ENCODE peak calls at places on chromosomes 5 and 9, in eight cellular contexts. P, T, Q, Z, R, I, U and S are unnamed samples.

GRCh38 chr5:159913048-159913447 is 3.2 kb upstream of the ADRA1B start:
- DNase-seq in P (no peak), T (no peak), Q (no peak), Z (peak; percentile 79), R (peak; percentile 76), I (no peak), U (no peak), S (no peak)

GRCh38 chr5:59038169-59039002 is 455.5 kb downstream of the RAB3C start:
- DNase-seq in P (no peak), T (no peak), Q (no peak), Z (no peak), R (peak; percentile 19), I (peak; percentile 79), U (no peak), S (no peak)

GRCh38 chr5:166596043-166596442 is 1695.4 kb upstream of the WWC1 start:
- DNase-seq in P (no peak), T (no peak), Q (no peak), Z (no peak), R (no peak), I (no peak), U (no peak), S (no peak)

GRCh38 chr5:118236108-118236849 is 752.1 kb downstream of the DTWD2 start:
- DNase-seq in P (no peak), T (no peak), Q (no peak), Z (no peak), R (no peak), I (no peak), U (no peak), S (no peak)

GRCh38 chr5:176866913-176867312 is 32.2 kb downstream of the HK3 start:
- DNase-seq in P (no peak), T (no peak), Q (no peak), Z (no peak), R (no peak), I (no peak), U (no peak), S (no peak)

GRCh38 chr5:107889387-107889786 is 218.7 kb upstream of the EFNA5 start:
- DNase-seq in P (no peak), T (no peak), Q (no peak), Z (peak; percentile 22), R (peak; percentile 13), I (no peak), U (no peak), S (no peak)

GRCh38 chr5:146039420-146039819 is 66.0 kb downstream of the PLAC8L1 start:
- DNase-seq in P (no peak), T (no peak), Q (no peak), Z (no peak), R (no peak), I (no peak), U (no peak), S (no peak)

GRCh38 chr5:2119578-2119977 is 236.9 kb upstream of the IRX4 start:
- DNase-seq in P (no peak), T (no peak), Q (no peak), Z (no peak), R (no peak), I (no peak), U (no peak), S (no peak)

GRCh38 chr5:169521366-169521983 is 62.1 kb upstream of the SPDL1 start:
- DNase-seq in P (no peak), T (no peak), Q (no peak), Z (peak; percentile 22), R (no peak), I (no peak), U (no peak), S (no peak)

GRCh38 chr9:81782313-81782712 is 93.0 kb upstream of the TLE1 start:
- DNase-seq in P (no peak), T (no peak), Q (no peak), Z (no peak), R (no peak), I (no peak), U (no peak), S (no peak)

GRCh38 chr5:102341918-102342317 is 45.8 kb upstream of the SLCO4C1 start:
- DNase-seq in P (no peak), T (no peak), Q (no peak), Z (no peak), R (no peak), I (no peak), U (no peak), S (no peak)

GRCh38 chr5:154901276-154901675 is 36.7 kb downstream of the GEMIN5 start:
- DNase-seq in P (no peak), T (no peak), Q (no peak), Z (peak; percentile 10), R (peak; percentile 38), I (no peak), U (no peak), S (no peak)

GRCh38 chr9:9231946-9232345 is 1380.9 kb downstream of the PTPRD start:
- DNase-seq in P (no peak), T (no peak), Q (no peak), Z (no peak), R (no peak), I (no peak), U (no peak), S (no peak)

GRCh38 chr5:78912085-78912771 is 72.9 kb downstream of the ARSB start:
- DNase-seq in P (no peak), T (no peak), Q (no peak), Z (peak; percentile 50), R (peak; percentile 61), I (no peak), U (no peak), S (no peak)

GRCh38 chr5:151569132-151570046 is 21.7 kb downstream of the FAT2 start:
- DNase-seq in P (no peak), T (no peak), Q (no peak), Z (no peak), R (no peak), I (no peak), U (no peak), S (no peak)

DNA sequence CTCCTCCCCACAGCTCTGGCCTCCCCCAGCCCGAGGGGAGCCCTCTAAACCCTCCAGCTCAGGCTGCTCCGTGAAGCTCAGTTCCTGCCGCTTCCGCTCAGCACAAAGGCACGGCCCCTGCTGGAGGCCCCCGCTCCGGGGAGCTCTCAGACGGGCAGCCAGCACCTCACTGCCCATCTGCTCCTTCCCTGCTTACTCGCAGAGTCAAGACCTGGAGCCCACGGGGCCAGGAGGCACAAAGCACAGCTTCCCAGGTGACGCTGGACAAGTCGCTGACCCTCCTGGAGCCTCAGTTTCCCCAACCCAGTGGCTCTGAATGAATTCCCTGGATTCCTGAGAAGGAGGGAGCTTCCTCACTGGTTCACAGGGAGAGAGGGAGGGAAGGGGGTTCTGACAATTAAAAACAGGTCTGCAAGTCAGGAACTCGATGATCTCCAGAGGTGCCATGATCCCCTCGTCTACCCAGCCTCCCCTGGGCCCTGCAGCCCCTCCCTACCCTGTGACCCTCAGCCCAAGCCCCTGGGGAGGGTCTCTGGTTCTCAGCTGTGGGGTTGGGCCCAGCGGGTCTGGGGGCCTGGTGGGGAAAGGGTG is 36.2 kb downstream of the VAV2 start:
- DNase-seq in P (no peak), T (no peak), Q (no peak), Z (peak; percentile 20), R (peak; percentile 47), I (no peak), U (peak; percentile 67), S (no peak)
- H3K27ac ChIP-seq in P (no peak overlapping the region), T (no peak overlapping the region), Q (no peak overlapping the region), Z (peak overlapping the region; percentile 45), R (peak overlapping the region; percentile 50), I (no peak overlapping the region), U (peak overlapping the region; percentile 74), S (peak overlapping the region; percentile 68)

GRCh38 chr9:104319198-104319597 is 184.9 kb upstream of the OR13F1 start:
- DNase-seq in P (no peak), T (no peak), Q (no peak), Z (no peak), R (no peak), I (no peak), U (no peak), S (no peak)

GRCh38 chr9:104313396-104314110 is 190.5 kb upstream of the OR13F1 start:
- DNase-seq in P (no peak), T (no peak), Q (no peak), Z (no peak), R (no peak), I (no peak), U (no peak), S (no peak)
- TF ChIP-seq CTCF in P (no peak), T (no peak), Q (no peak), Z (no peak), R (no peak), I (no peak), U (no peak), S (no peak)

GRCh38 chr9:130660326-130660682 is 4.1 kb upstream of the PRDM12 start:
- DNase-seq in P (no peak), T (no peak), Q (no peak), Z (no peak), R (no peak), I (no peak), U (no peak), S (no peak)

GRCh38 chr9:130662099-130662926 is 2.1 kb upstream of the PRDM12 start:
- DNase-seq in P (no peak), T (no peak), Q (no peak), Z (no peak), R (no peak), I (no peak), U (no peak), S (no peak)

GRCh38 chr9:130660683-130661460 is 3.5 kb upstream of the PRDM12 start:
- DNase-seq in P (no peak), T (no peak), Q (no peak), Z (no peak), R (no peak), I (no peak), U (peak; percentile 82), S (no peak)

GRCh38 chr9:130662927-130663257 is 1.5 kb upstream of the PRDM12 start:
- DNase-seq in P (no peak), T (no peak), Q (no peak), Z (no peak), R (no peak), I (no peak), U (no peak), S (no peak)

GRCh38 chr9:130661461-130662098 is 2.8 kb upstream of the PRDM12 start:
- DNase-seq in P (no peak), T (no peak), Q (no peak), Z (no peak), R (no peak), I (no peak), U (no peak), S (no peak)
- H3K4me3 ChIP-seq in P (no peak overlapping the region), T (peak overlapping the region; percentile 70), Q (no peak overlapping the region), Z (no peak overlapping the region), R (no peak overlapping the region), I (peak overlapping the region; percentile 72), U (no peak overlapping the region), S (no peak overlapping the region)

GRCh38 chr9:6443661-6444060 is 30.7 kb downstream of the UHRF2 start:
- DNase-seq in P (no peak), T (no peak), Q (no peak), Z (no peak), R (no peak), I (no peak), U (no peak), S (no peak)

GRCh38 chr9:6439051-6439703 is 26.2 kb downstream of the UHRF2 start:
- DNase-seq in P (no peak), T (no peak), Q (no peak), Z (no peak), R (no peak), I (no peak), U (no peak), S (no peak)

GRCh38 chr9:6440405-6440804 is 27.4 kb downstream of the UHRF2 start:
- DNase-seq in P (no peak), T (no peak), Q (no peak), Z (no peak), R (peak; percentile 57), I (no peak), U (no peak), S (no peak)

GRCh38 chr9:6444108-6444507 is 31.1 kb downstream of the UHRF2 start:
- DNase-seq in P (no peak), T (no peak), Q (no peak), Z (no peak), R (no peak), I (no peak), U (no peak), S (no peak)

GRCh38 chr9:6441269-6441668 is 28.3 kb downstream of the UHRF2 start:
- DNase-seq in P (no peak), T (no peak), Q (no peak), Z (peak; percentile 19), R (peak; percentile 27), I (no peak), U (no peak), S (no peak)
- H3K27ac ChIP-seq in P (no peak overlapping the region), T (no peak overlapping the region), Q (no peak overlapping the region), Z (no peak overlapping the region), R (no peak overlapping the region), I (no peak overlapping the region), U (no peak overlapping the region), S (no peak overlapping the region)